ENCODE peak calls at places on chromosomes 3 and 15, in ten cellular contexts. T is fibroblast of lung; C is K562; W is left lung; U is Panc1; D is SJCRH30; B is breast epithelium; Z is A549; K is IMR-90; E is CD4-positive, CD25-positive, alpha-beta regulatory T cell. O is an unnamed sample. For H3K4me1, the result is how much of the 10 kb centered on the place peaks cover.

GRCh38 chr15:48040166-48040817 is 80.5 kb upstream of the SLC24A5 start:
- DNase-seq in T (peak), C (no peak), W (no peak), U (no peak), D (peak), B (no peak), Z (no peak), K (peak), E (no peak), O (no peak)

GRCh38 chr3:39413691-39414420 is 7.3 kb downstream of the RPSA start:
- DNase-seq in T (peak), C (no peak), W (no peak), U (no peak), D (no peak), B (no peak), Z (no peak), K (no peak), E (no peak), O (no peak)

GRCh38 chr3:110174908-110175307 is 837.6 kb upstream of the DPPA4 start:
- DNase-seq in T (no peak), C (no peak), W (no peak), U (no peak), D (no peak), B (no peak), Z (no peak), K (peak), E (no peak), O (no peak)

GRCh38 chr15:66815322-66815721 is 113.3 kb downstream of the SMAD6 start:
- DNase-seq in T (peak), C (no peak), W (no peak), U (no peak), D (no peak), B (no peak), Z (no peak), K (peak), E (no peak), O (no peak)

GRCh38 chr3:61858054-61858453 is 296.7 kb downstream of the PTPRG start:
- DNase-seq in T (peak), C (no peak), W (no peak), U (no peak), D (no peak), B (no peak), Z (no peak), K (peak), E (no peak), O (no peak)

GRCh38 chr3:157695586-157695985 is 192.4 kb upstream of the VEPH1 start:
- DNase-seq in T (no peak), C (no peak), W (no peak), U (no peak), D (no peak), B (no peak), Z (no peak), K (no peak), E (no peak), O (no peak)

GRCh38 chr3:59930170-59930569 is 880.3 kb upstream of the CFAP20DC start:
- DNase-seq in T (no peak), C (no peak), W (no peak), U (no peak), D (no peak), B (no peak), Z (no peak), K (no peak), E (no peak), O (no peak)

GRCh38 chr15:76161153-76162049 is 101.6 kb downstream of the TMEM266 start:
- DNase-seq in T (peak), C (no peak), W (peak), U (no peak), D (peak), B (no peak), Z (no peak), K (no peak), E (no peak), O (no peak)

GRCh38 chr3:57169872-57170623 is 4.9 kb upstream of the IL17RD start:
- DNase-seq in T (peak), C (peak), W (peak), U (peak), D (peak), B (peak), Z (peak), K (peak), E (peak), O (peak)

GRCh38 chr3:43477600-43477999 is 144.2 kb downstream of the ANO10 start:
- DNase-seq in T (no peak), C (no peak), W (no peak), U (no peak), D (no peak), B (no peak), Z (no peak), K (no peak), E (peak), O (peak)

GRCh38 chr3:64345351-64345750 is 120.1 kb upstream of the PRICKLE2 start:
- DNase-seq in T (peak), C (no peak), W (no peak), U (no peak), D (no peak), B (no peak), Z (no peak), K (peak), E (no peak), O (no peak)

GRCh38 chr3:64344721-64345207 is 119.5 kb upstream of the PRICKLE2 start:
- DNase-seq in T (peak), C (no peak), W (no peak), U (no peak), D (no peak), B (no peak), Z (peak), K (peak), E (no peak), O (no peak)

GRCh38 chr3:64341355-64341754 is 116.1 kb upstream of the PRICKLE2 start:
- DNase-seq in T (no peak), C (no peak), W (no peak), U (no peak), D (no peak), B (no peak), Z (no peak), K (peak), E (no peak), O (no peak)

GRCh38 chr3:64343692-64344440 is 118.6 kb upstream of the PRICKLE2 start:
- DNase-seq in T (no peak), C (no peak), W (no peak), U (no peak), D (no peak), B (no peak), Z (no peak), K (peak), E (no peak), O (no peak)

DNA sequence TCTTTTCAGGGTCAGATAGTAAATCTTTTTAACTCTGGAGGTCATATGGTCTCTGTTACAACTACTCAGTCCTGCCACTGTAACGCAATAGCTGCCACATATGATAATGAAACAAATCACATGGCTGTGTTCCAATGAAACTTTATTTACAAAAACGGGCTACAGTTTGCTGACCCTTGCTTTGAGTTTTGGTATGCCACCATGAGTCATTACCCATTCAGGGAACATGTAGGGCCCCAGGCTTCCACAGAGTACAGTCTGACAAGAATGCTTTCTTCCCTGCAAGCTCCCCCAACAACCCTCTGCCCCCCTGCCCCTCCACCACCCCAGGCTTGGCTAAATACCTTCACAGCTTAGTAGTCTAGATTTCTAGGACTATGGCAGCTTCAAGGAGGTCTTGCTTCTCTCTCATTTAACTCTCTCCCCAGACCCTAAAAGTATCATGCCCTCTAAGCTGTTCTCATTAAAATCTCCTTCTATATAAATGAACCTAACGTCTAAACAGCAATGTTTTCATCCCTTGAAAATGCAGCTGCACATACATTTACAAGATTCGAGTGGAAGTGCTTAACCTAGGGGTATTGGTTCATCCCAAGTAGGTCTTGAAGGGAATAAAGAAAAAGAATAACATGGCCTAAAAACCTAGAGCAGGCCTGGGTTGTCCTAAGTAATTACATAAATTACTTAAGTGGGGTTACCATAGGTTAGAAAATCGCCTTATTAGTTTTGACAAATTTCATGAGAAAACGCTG is 117.8 kb upstream of the PRICKLE2 start:
- DNase-seq in T (peak), C (no peak), W (no peak), U (no peak), D (no peak), B (peak), Z (peak), K (peak), E (no peak), O (no peak)
- H3K4me1 ChIP-seq in T (under half), C (under half), W (under half), U (under half), D (under half), B (under half), Z (under half), K (under half), E (under half), O (under half)

GRCh38 chr3:15261274-15261673 is 55.2 kb downstream of the CAPN7 start:
- DNase-seq in T (no peak), C (no peak), W (peak), U (no peak), D (no peak), B (no peak), Z (no peak), K (no peak), E (no peak), O (no peak)
- H3K4me1 ChIP-seq in T (under half), C (under half), W (under half), U (under half), D (under half), B (under half), Z (under half), K (under half), E (under half), O (under half)

GRCh38 chr3:124599779-124600693 is 130.2 kb upstream of the UMPS start:
- DNase-seq in T (peak), C (no peak), W (no peak), U (no peak), D (peak), B (no peak), Z (no peak), K (peak), E (no peak), O (no peak)

GRCh38 chr3:124597979-124598378 is 132.3 kb upstream of the UMPS start:
- DNase-seq in T (no peak), C (no peak), W (no peak), U (no peak), D (no peak), B (no peak), Z (no peak), K (no peak), E (no peak), O (no peak)

GRCh38 chr3:124600765-124601164 is 129.5 kb upstream of the UMPS start:
- DNase-seq in T (no peak), C (no peak), W (no peak), U (no peak), D (no peak), B (no peak), Z (no peak), K (no peak), E (no peak), O (no peak)

GRCh38 chr3:124601189-124601588 is 129.1 kb upstream of the UMPS start:
- DNase-seq in T (peak), C (no peak), W (no peak), U (no peak), D (no peak), B (no peak), Z (no peak), K (no peak), E (no peak), O (no peak)

GRCh38 chr3:124599147-124599765 is 131.0 kb upstream of the UMPS start:
- DNase-seq in T (no peak), C (no peak), W (no peak), U (no peak), D (peak), B (no peak), Z (no peak), K (no peak), E (no peak), O (no peak)
- H3K4me1 ChIP-seq in T (under half), C (under half), W (under half), U (under half), D (under half), B (under half), Z (under half), K (under half), E (under half), O (under half)

DNA sequence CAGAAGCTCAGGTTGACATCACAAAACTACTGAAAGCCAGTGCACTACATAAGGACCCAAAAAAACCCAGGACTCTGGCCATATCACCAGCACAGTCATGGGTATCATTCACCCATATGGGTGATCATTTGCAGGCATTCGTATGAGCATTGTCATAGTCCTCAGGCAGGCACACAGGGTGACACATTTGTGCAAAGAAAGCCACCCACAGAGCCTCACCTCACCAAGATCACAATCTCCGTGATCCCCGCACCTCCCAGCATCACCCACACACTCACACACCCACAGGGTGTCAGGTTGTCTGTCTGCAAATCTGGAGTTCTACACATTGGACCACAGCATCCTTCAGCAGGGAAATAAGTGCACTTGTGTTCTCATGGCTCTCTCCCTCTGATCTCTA is 166.0 kb upstream of the LPP start:
- DNase-seq in T (no peak), C (no peak), W (no peak), U (no peak), D (no peak), B (no peak), Z (no peak), K (no peak), E (no peak), O (peak)
- H3K4me1 ChIP-seq in T (under half), C (under half), W (under half), U (under half), D (under half), B (under half), Z (under half), K (under half), E (under half), O (under half)

DNA sequence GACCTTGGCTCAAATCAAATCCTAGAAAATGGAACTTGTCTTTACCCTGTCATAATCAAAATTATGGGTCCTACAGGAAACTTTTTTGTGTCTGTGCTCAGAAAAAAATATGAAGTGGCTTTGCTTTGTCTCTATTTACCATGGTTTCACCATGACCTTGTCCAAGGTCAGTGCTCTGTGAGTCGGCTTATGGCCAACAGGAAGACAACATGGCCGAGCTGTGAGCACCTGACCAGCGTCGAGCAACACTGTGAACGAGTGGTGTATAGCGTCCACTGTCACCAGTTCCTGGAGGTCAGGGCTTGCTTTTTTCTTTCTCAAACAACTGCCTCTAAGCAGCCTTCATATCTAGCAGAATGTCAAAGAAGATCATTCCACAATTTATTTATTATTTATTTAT is 67.9 kb downstream of the MYO1E start:
- DNase-seq in T (no peak), C (no peak), W (no peak), U (no peak), D (no peak), B (no peak), Z (no peak), K (no peak), E (no peak), O (no peak)
- H3K4me1 ChIP-seq in T (under half), C (under half), W (under half), U (half or more), D (under half), B (under half), Z (half or more), K (under half), E (under half), O (under half)

GRCh38 chr3:51984269-51984647 is 923 bp downstream of the ACY1 start:
- DNase-seq in T (no peak), C (no peak), W (no peak), U (no peak), D (no peak), B (no peak), Z (no peak), K (no peak), E (no peak), O (no peak)

GRCh38 chr3:51992017-51992682 is 3.5 kb downstream of the RPL29 start:
- DNase-seq in T (no peak), C (no peak), W (no peak), U (no peak), D (no peak), B (no peak), Z (no peak), K (no peak), E (no peak), O (no peak)

GRCh38 chr3:51985063-51985462 is 1.7 kb downstream of the ACY1 start:
- DNase-seq in T (no peak), C (no peak), W (no peak), U (no peak), D (no peak), B (no peak), Z (no peak), K (no peak), E (no peak), O (no peak)

GRCh38 chr3:51985971-51986947 is 2.9 kb downstream of the ACY1 start:
- DNase-seq in T (no peak), C (no peak), W (no peak), U (no peak), D (no peak), B (no peak), Z (no peak), K (no peak), E (no peak), O (no peak)

GRCh38 chr3:51988286-51989146 is 5.2 kb downstream of the ACY1 start:
- DNase-seq in T (no peak), C (peak), W (no peak), U (no peak), D (no peak), B (no peak), Z (no peak), K (no peak), E (no peak), O (no peak)
- H3K4me1 ChIP-seq in T (under half), C (under half), W (under half), U (under half), D (under half), B (under half), Z (under half), K (under half), E (under half), O (under half)

DNA sequence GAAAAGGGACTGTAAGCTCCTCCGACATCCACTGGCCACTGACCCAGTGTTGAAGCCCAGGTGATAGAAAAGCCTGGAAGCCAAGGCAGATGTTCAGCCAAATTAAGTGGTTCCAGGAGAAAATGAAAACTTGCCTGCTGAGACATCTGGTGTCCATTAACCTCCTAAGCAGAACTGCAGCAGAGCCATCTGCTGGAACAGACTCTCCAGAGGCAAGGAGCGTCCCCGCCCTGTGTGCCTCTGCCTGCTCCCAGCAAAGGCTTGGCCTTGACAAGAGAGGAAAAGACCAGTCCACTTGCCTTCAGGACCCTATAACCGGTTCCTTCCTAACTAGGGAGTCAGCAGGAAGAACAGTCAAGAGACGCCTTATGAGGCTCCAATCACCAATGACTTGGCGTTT is 48.2 kb downstream of the SRGAP3 start:
- DNase-seq in T (no peak), C (no peak), W (no peak), U (no peak), D (no peak), B (no peak), Z (no peak), K (no peak), E (no peak), O (no peak)
- H3K4me1 ChIP-seq in T (under half), C (under half), W (under half), U (under half), D (under half), B (under half), Z (under half), K (under half), E (under half), O (under half)

DNA sequence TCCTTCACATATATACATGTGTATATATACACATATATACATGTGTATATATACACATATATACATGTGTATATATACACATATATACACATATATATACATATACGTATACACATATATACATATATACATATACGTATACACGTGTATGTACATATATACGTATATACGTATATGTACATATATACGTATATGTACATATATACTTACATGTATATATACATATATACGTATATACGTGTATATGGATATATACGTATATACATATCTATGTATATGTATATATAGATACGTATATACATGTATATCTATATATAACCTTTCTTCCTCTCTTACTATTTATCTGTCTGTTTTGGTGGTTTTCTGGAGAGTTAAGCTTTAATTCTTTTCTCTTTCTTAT is 114.8 kb downstream of the NR2E3 start:
- DNase-seq in T (no peak), C (no peak), W (no peak), U (no peak), D (no peak), B (no peak), Z (no peak), K (no peak), E (no peak), O (no peak)
- H3K4me1 ChIP-seq in T (under half), C (under half), W (under half), U (under half), D (under half), B (under half), Z (under half), K (under half), E (under half), O (under half)